ENCODE peak calls at places on chromosomes 16 and 17, in four cellular contexts. E is tibial artery, W is thoracic aorta, S is PC-9. I is an unnamed sample.

GRCh38 chr16:35574454-35575431 is 2115.3 kb downstream of the TP53TG3F start:
- DNase-seq in E (no peak), W (no peak), S (no peak), I (no peak)

GRCh38 chr16:66004706-66005105 is 361.8 kb upstream of the CDH5 start:
- DNase-seq in E (no peak), W (no peak), S (no peak), I (no peak)

GRCh38 chr17:27566673-27567562 is 64.1 kb upstream of the LGALS9 start:
- DNase-seq in E (no peak), W (no peak), S (no peak), I (no peak)

GRCh38 chr16:72753883-72754282 is 294.0 kb downstream of the ZFHX3 start:
- DNase-seq in E (no peak), W (no peak), S (no peak), I (no peak)

GRCh38 chr17:41734139-41734948 is at the start of gene HAP1:
- DNase-seq in E (no peak), W (no peak), S (peak; percentile 48), I (peak; percentile 61)

GRCh38 chr16:19898924-19899604 is 14.4 kb upstream of the GPRC5B start:
- DNase-seq in E (peak; percentile 53), W (no peak), S (peak; percentile 61), I (peak; percentile 64)

GRCh38 chr17:65278050-65278819 is 141.1 kb downstream of the RGS9 start:
- DNase-seq in E (no peak), W (no peak), S (peak; percentile 20), I (peak; percentile 66)

GRCh38 chr16:2275476-2276450 is 7.8 kb upstream of the RNPS1 start:
- DNase-seq in E (no peak), W (no peak), S (no peak), I (no peak)

GRCh38 chr16:52439171-52439701 is 107.7 kb downstream of the TOX3 start:
- DNase-seq in E (no peak), W (no peak), S (no peak), I (peak; percentile 34)

GRCh38 chr17:43823350-43824084 is 9.4 kb downstream of the MPP3 start:
- DNase-seq in E (no peak), W (no peak), S (no peak), I (no peak)

GRCh38 chr16:69166221-69166833 is 20.6 kb upstream of the SNTB2 start:
- DNase-seq in E (no peak), W (no peak), S (no peak), I (no peak)
- TF ChIP-seq CTCF in E (no peak), W (no peak), S (no peak), I (no peak)

GRCh38 chr17:50269477-50270429 is 4.5 kb upstream of the TMEM92 start:
- DNase-seq in E (peak; percentile 87), W (no peak), S (peak; percentile 59), I (peak; percentile 82)

GRCh38 chr17:50271173-50271750 is 3.0 kb upstream of the TMEM92 start:
- DNase-seq in E (no peak), W (no peak), S (no peak), I (no peak)

GRCh38 chr17:50272246-50272645 is 2.0 kb upstream of the TMEM92 start:
- DNase-seq in E (peak; percentile 25), W (no peak), S (no peak), I (no peak)

GRCh38 chr17:50268632-50269287 is 5.5 kb upstream of the TMEM92 start:
- DNase-seq in E (no peak), W (no peak), S (no peak), I (no peak)

DNA sequence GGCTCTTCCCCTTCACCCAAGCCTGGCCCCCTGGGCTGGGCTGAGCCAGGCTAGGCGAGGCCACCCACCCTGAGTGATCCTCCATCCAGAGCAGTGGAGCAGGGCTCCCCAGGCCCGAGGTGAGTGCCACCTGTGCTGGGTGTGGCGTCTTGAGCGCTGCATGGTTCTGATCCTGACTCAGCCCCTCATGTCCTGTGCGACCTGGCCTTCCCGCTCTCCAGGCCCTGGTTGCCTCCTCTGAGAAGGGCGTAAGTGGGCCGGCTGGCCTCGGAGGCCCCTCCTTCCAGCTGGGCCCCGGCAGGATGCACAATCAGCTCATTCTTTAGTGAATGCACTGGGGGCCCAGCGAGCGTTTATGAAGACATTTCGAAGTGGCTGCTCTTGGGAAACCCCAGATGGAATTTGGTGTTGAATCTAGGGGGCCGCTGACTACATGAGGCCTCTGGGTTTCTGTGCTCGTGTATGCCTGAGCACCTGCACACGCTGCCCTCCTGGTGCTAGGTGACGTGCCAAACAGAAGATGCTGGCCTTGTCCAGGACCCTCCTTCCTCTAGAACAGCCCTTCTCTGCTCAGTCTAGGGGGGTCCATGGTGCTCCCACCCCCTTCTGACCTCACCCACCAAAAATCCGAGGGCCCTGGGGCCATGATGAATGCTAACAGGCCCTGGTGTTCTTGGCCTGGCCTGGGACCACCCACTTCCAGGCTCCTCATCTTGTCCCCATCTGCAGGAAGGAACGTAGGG is 3.7 kb upstream of the TMEM92 start:
- DNase-seq in E (peak; percentile 25), W (no peak), S (peak; percentile 30), I (no peak)
- TF ChIP-seq CTCF in E (no peak), W (no peak), S (peak; percentile 36), I (peak; percentile 48)

GRCh38 chr17:51833045-51833444 is 325.5 kb downstream of the CA10 start:
- DNase-seq in E (no peak), W (no peak), S (no peak), I (no peak)

GRCh38 chr17:51828901-51829300 is 329.6 kb downstream of the CA10 start:
- DNase-seq in E (no peak), W (no peak), S (no peak), I (no peak)

GRCh38 chr17:51830886-51831285 is 327.6 kb downstream of the CA10 start:
- DNase-seq in E (no peak), W (no peak), S (no peak), I (no peak)

GRCh38 chr17:51833620-51834019 is 324.9 kb downstream of the CA10 start:
- DNase-seq in E (no peak), W (no peak), S (no peak), I (no peak)
- TF ChIP-seq CTCF in E (no peak), W (no peak), S (no peak), I (no peak)

GRCh38 chr17:77734371-77735050 is 224.0 kb upstream of the TNRC6C start:
- DNase-seq in E (peak; percentile 94), W (peak; percentile 78), S (no peak), I (peak; percentile 40)
- TF ChIP-seq CTCF in E (no peak), W (no peak), S (no peak), I (no peak)

GRCh38 chr16:75801307-75801706 is 75.0 kb upstream of the CPHXL start:
- DNase-seq in E (no peak), W (no peak), S (no peak), I (no peak)
- TF ChIP-seq CTCF in E (no peak), W (no peak), S (peak; percentile 49), I (no peak)

GRCh38 chr17:163514-164103 is 17.8 kb downstream of the DOC2B start:
- DNase-seq in E (no peak), W (no peak), S (no peak), I (no peak)
- TF ChIP-seq CTCF in E (no peak), W (no peak), S (peak; percentile 54), I (peak; percentile 52)

DNA sequence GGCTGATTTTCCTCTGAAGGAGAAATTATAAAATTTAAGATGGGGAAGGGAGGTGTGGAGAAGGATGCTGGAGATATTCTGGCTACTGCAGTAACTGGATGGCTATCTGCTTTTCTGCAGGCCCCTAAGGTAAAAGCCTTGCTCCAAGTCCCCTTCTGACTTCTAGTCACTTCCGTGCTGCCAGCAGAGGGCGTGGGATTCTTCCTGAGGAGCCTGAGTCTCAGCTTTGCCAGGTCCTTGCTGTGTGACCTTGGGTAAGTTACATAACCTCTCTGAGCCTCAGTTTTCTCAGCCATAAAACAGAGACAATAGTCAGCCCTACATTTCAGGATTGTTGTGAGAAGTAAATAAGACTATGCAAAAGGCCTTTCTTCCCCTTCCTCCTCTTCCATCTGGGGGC is 24.3 kb upstream of the TMEM220 start:
- DNase-seq in E (no peak), W (no peak), S (peak; percentile 17), I (peak; percentile 70)
- TF ChIP-seq CTCF in E (no peak), W (no peak), S (peak; percentile 37), I (peak; percentile 32)

I was measured in glutamatergic neuron.